ENCODE peak calls at places on chromosomes 1 and 21, in six cellular contexts. V, D, R, Q, K and O are unnamed samples.

GRCh38 chr1:203215573-203215972 is 13.9 kb downstream of the CHIT1 start:
- DNase-seq in V (no peak), D (peak; percentile 39), R (no peak), Q (no peak), K (no peak), O (no peak)

GRCh38 chr21:45270306-45270821 is 17.3 kb downstream of the POFUT2 start:
- DNase-seq in V (no peak), D (no peak), R (no peak), Q (no peak), K (no peak), O (no peak)

GRCh38 chr1:84363019-84363418 is 35.3 kb upstream of the DNASE2B start:
- DNase-seq in V (no peak), D (no peak), R (no peak), Q (no peak), K (no peak), O (no peak)

GRCh38 chr1:16126160-16126559 is 29.7 kb downstream of the EPHA2 start:
- DNase-seq in V (no peak), D (no peak), R (no peak), Q (no peak), K (no peak), O (no peak)

GRCh38 chr1:91716339-91716738 is 169.6 kb downstream of the TGFBR3 start:
- DNase-seq in V (no peak), D (no peak), R (no peak), Q (no peak), K (no peak), O (no peak)

GRCh38 chr1:186806477-186806876 is 22.3 kb upstream of the PLA2G4A start:
- DNase-seq in V (peak; percentile 27), D (peak; percentile 33), R (peak; percentile 61), Q (peak; percentile 14), K (no peak), O (no peak)

GRCh38 chr21:16084776-16085364 is 355.1 kb downstream of the USP25 start:
- DNase-seq in V (no peak), D (no peak), R (no peak), Q (peak; percentile 88), K (no peak), O (no peak)

GRCh38 chr21:34498623-34499022 is 13.4 kb downstream of the KCNE1 start:
- DNase-seq in V (peak; percentile 47), D (no peak), R (no peak), Q (no peak), K (no peak), O (no peak)

GRCh38 chr21:19981938-19982337 is 1016.3 kb upstream of the NCAM2 start:
- DNase-seq in V (no peak), D (no peak), R (no peak), Q (no peak), K (no peak), O (no peak)

GRCh38 chr1:51567653-51568052 is 48.6 kb upstream of the EPS15 start:
- DNase-seq in V (peak; percentile 82), D (no peak), R (no peak), Q (peak; percentile 96), K (no peak), O (no peak)

GRCh38 chr1:214833357-214833756 is 230.4 kb downstream of the CENPF start:
- DNase-seq in V (no peak), D (no peak), R (no peak), Q (peak; percentile 86), K (no peak), O (no peak)

GRCh38 chr1:240241278-240241677 is 149.6 kb downstream of the FMN2 start:
- DNase-seq in V (no peak), D (no peak), R (no peak), Q (no peak), K (no peak), O (no peak)

GRCh38 chr1:119633575-119634325 is 14.3 kb downstream of the ZNF697 start:
- DNase-seq in V (no peak), D (no peak), R (no peak), Q (no peak), K (no peak), O (no peak)

DNA sequence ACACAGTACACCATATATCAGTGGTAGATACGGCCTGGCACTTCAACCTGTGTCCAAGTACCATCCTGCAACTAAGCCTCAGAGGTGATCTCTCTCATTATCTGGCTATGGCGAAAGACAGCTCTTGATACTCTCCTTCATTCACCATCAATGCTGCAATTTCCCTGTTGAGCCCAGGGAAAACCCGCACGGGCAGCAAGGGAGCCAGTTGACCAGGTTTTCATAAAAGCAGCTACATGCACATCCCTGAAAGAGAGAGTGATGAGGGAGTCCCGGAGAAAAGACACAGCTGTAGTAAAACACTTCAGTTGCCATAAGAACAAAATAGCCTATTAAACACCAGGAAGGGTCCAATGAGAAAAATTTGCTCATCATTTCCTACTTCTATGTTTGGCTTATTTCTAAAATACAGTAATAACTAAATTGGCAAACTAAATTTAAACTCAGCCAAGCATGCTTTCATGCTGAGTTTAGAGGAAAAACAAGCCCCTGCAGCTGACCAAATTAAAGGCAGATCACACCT is 68.4 kb downstream of the CAPZB start:
- DNase-seq in V (no peak), D (no peak), R (no peak), Q (no peak), K (no peak), O (no peak)
- H3K36me3 ChIP-seq in V (peaks cover 12% of the 10 kb centered on the region), D (no peaks in the 10 kb centered on the region), R (no peaks in the 10 kb centered on the region), Q (peaks cover 14% of the 10 kb centered on the region), K (peaks cover 3% of the 10 kb centered on the region), O (peaks cover 16% of the 10 kb centered on the region)

GRCh38 chr1:150165622-150166612 is 16.2 kb downstream of the PLEKHO1 start:
- DNase-seq in V (peak; percentile 23), D (peak; percentile 79), R (peak; percentile 68), Q (peak; percentile 46), K (peak; percentile 84), O (no peak)

GRCh38 chr1:150162582-150162861 is 12.8 kb downstream of the PLEKHO1 start:
- DNase-seq in V (no peak), D (no peak), R (no peak), Q (no peak), K (peak; percentile 51), O (no peak)

GRCh38 chr1:150164769-150165168 is 15.1 kb downstream of the PLEKHO1 start:
- DNase-seq in V (no peak), D (no peak), R (no peak), Q (peak; percentile 66), K (no peak), O (no peak)

GRCh38 chr1:150162862-150163706 is 13.4 kb downstream of the PLEKHO1 start:
- DNase-seq in V (peak; percentile 97), D (peak; percentile 89), R (no peak), Q (peak; percentile 100), K (peak; percentile 79), O (peak; percentile 65)

DNA sequence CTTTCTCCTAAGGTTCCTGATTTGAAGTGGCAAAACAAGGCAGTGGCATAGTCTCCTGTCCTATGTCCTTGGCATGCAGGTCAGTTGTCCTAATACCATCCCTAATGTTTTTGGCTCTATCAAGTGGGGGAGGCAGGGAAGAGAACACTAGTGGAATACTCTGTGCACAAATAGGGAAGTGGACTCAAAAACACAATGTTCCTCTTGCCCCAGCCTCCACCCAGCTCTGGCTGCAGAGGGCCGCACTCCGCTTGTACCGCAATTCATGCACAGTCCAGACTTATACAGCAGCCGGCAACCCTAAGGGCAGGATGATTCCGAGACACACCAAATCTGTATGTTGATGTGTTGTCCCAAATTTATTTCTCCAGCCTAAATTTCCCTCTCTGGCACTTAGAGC is 14.5 kb downstream of the PLEKHO1 start:
- DNase-seq in V (no peak), D (no peak), R (no peak), Q (no peak), K (no peak), O (no peak)
- H3K4me2 ChIP-seq in V (no peak overlapping the region), D (no peak overlapping the region), R (no peak overlapping the region), Q (no peak overlapping the region), K (no peak overlapping the region), O (no peak overlapping the region)

GRCh38 chr1:3070304-3070653 is 1.3 kb downstream of the PRDM16 start:
- DNase-seq in V (no peak), D (peak; percentile 73), R (no peak), Q (peak; percentile 14), K (peak; percentile 56), O (no peak)

GRCh38 chr1:3068400-3069361 is at the start of gene PRDM16:
- DNase-seq in V (peak; percentile 11), D (peak; percentile 89), R (no peak), Q (peak; percentile 69), K (peak; percentile 64), O (no peak)

GRCh38 chr1:3067671-3068399 is 1.2 kb upstream of the PRDM16 start:
- DNase-seq in V (no peak), D (peak; percentile 49), R (no peak), Q (no peak), K (peak; percentile 61), O (no peak)

GRCh38 chr1:3070654-3071506 is 1.9 kb downstream of the PRDM16 start:
- DNase-seq in V (no peak), D (peak; percentile 75), R (no peak), Q (peak; percentile 29), K (peak; percentile 73), O (no peak)

DNA sequence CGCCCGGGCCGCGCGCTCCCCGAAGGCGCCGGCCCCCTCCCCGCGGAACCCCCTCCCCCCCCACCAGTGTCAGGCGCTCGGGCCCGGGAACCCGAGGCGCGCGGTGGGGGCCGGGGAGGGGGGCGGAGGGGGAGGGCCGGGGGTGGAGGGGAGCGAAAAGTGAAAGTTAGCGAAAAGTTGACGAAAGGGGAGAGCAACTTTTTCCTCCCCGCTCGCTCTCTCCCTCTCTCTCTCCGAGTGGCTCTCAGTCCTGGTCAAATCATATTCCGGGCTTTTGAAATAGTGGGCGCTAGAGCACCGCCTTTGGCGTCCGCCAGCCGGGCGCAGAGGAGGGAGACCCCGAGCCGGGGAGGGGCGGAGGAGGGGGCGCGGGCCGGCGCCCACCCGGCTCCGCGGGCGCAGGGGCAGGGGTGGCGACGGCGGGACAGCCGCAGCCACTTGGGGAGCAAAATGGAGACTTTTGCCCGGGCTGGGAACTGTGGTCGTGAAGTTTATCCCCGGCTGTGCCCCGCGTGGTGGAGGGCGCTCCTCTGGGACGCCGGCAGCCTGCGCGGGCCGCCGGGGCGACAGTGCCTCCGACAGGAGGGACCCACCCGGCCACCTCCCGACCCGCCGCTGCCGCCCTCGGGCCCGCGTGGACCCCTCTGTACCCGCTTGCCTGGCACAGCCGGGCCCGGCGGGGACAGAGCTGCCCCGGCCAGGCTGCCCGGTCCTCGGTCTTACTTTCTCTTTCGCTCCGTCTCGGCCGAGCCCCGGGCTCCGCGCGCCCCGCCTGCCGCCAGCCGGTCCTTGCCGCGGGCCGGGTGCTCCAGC is 694 bp downstream of the PRDM16 start:
- DNase-seq in V (peak; percentile 11), D (peak; percentile 88), R (no peak), Q (peak; percentile 75), K (peak; percentile 67), O (no peak)
- TF ChIP-seq EZH2 in V (no peak), D (no peak), R (no peak), Q (no peak), K (no peak), O (peak; percentile 76)

DNA sequence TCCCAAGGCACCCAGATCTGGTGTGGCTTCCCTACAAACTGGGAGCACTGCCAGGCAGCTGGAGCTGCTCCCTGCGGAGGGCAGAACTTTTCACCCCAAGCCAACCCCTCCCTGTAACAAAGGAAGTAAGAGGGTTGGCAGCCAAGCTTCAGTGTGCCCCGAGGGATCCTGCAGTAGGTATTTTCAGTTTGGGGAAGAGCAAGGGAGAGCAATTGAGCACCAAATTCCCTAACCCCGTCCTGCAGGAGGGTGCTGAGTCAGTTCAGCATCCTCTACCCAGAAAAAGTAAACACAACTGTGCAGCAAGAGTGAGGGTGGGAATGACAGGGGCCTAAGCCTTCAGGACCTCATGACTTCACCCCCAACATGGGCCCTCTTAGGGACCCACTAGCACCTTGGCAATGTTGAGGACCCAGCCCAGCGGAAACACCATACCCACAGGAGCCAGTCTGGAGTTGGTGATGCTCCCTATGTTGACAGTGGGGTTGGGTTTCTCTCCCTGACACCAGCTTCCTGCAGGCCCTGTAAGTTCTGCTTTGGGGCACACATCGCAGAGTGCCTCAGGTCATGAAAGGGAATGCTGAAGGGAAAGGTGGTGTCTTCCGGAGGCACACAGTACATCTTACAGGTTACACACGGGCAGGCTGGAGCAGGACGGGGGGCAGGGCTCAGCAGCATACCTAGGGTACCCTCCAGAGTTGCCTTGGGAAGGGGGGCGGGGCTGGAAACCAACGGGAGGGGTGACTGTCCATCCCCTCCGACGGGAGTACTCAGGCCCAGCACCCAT is 14.8 kb downstream of the SH3BP5L start:
- DNase-seq in V (peak; percentile 17), D (no peak), R (no peak), Q (no peak), K (no peak), O (no peak)
- H3K36me3 ChIP-seq in V (peaks cover 8% of the 10 kb centered on the region), D (no peaks in the 10 kb centered on the region), R (peaks cover 8% of the 10 kb centered on the region), Q (peaks cover 22% of the 10 kb centered on the region), K (peaks cover 24% of the 10 kb centered on the region), O (peaks cover 26% of the 10 kb centered on the region)